ENCODE peak calls at places on chromosomes 16 and 17, in ten cellular contexts. One of them, this sample, is unnamed.

GRCh38 chr16:85361441-85362118 is 249.3 kb upstream of the CIBAR2 start:
- DNase-seq in HCT116: no peak
- DNase-seq in AG04449: no peak
- DNase-seq in RWPE2: no peak
- DNase-seq in spleen: no peak
- DNase-seq in upper lobe of right lung: peak
- DNase-seq in choroid plexus epithelial cell: peak
- DNase-seq in GM12878: no peak
- DNase-seq in body of pancreas: peak
- DNase-seq in MM.1S: no peak
- DNase-seq in this sample: no peak

GRCh38 chr17:4551141-4551540 is 4.0 kb downstream of the MYBBP1A start:
- DNase-seq in body of pancreas: no peak
- DNase-seq in choroid plexus epithelial cell: no peak
- DNase-seq in upper lobe of right lung: no peak
- DNase-seq in GM12878: no peak
- DNase-seq in HCT116: no peak
- DNase-seq in spleen: peak
- DNase-seq in MM.1S: no peak
- DNase-seq in RWPE2: no peak
- DNase-seq in AG04449: no peak
- DNase-seq in this sample: no peak

GRCh38 chr17:70134042-70134441 is 35.3 kb upstream of the KCNJ2 start:
- DNase-seq in GM12878: no peak
- DNase-seq in HCT116: no peak
- DNase-seq in RWPE2: no peak
- DNase-seq in spleen: no peak
- DNase-seq in upper lobe of right lung: no peak
- DNase-seq in body of pancreas: no peak
- DNase-seq in MM.1S: no peak
- DNase-seq in AG04449: no peak
- DNase-seq in choroid plexus epithelial cell: no peak
- DNase-seq in this sample: no peak

GRCh38 chr17:9241371-9241712 is 220.0 kb downstream of the NTN1 start:
- DNase-seq in AG04449: no peak
- DNase-seq in choroid plexus epithelial cell: no peak
- DNase-seq in upper lobe of right lung: no peak
- DNase-seq in RWPE2: no peak
- DNase-seq in body of pancreas: no peak
- DNase-seq in HCT116: no peak
- DNase-seq in MM.1S: no peak
- DNase-seq in GM12878: no peak
- DNase-seq in spleen: no peak
- DNase-seq in this sample: peak

GRCh38 chr17:80365983-80366382 is 49.0 kb upstream of the ENDOV start:
- DNase-seq in spleen: peak
- DNase-seq in HCT116: no peak
- DNase-seq in GM12878: no peak
- DNase-seq in choroid plexus epithelial cell: no peak
- DNase-seq in body of pancreas: no peak
- DNase-seq in AG04449: no peak
- DNase-seq in upper lobe of right lung: no peak
- DNase-seq in RWPE2: no peak
- DNase-seq in MM.1S: no peak
- DNase-seq in this sample: no peak

GRCh38 chr17:10183931-10184930 is 14.2 kb downstream of the GAS7 start:
- DNase-seq in upper lobe of right lung: peak
- DNase-seq in MM.1S: no peak
- DNase-seq in choroid plexus epithelial cell: no peak
- DNase-seq in RWPE2: no peak
- DNase-seq in HCT116: no peak
- DNase-seq in spleen: no peak
- DNase-seq in AG04449: no peak
- DNase-seq in GM12878: no peak
- DNase-seq in body of pancreas: no peak
- DNase-seq in this sample: no peak

GRCh38 chr17:32865141-32865540 is 11.8 kb downstream of the MYO1D start:
- DNase-seq in GM12878: no peak
- DNase-seq in upper lobe of right lung: no peak
- DNase-seq in AG04449: no peak
- DNase-seq in MM.1S: no peak
- DNase-seq in body of pancreas: no peak
- DNase-seq in choroid plexus epithelial cell: no peak
- DNase-seq in HCT116: no peak
- DNase-seq in RWPE2: no peak
- DNase-seq in spleen: no peak
- DNase-seq in this sample: no peak

GRCh38 chr16:83200005-83200779 is 573.4 kb downstream of the CDH13 start:
- DNase-seq in AG04449: no peak
- DNase-seq in MM.1S: no peak
- DNase-seq in choroid plexus epithelial cell: peak
- DNase-seq in RWPE2: no peak
- DNase-seq in upper lobe of right lung: no peak
- DNase-seq in HCT116: no peak
- DNase-seq in spleen: no peak
- DNase-seq in GM12878: no peak
- DNase-seq in body of pancreas: no peak
- DNase-seq in this sample: no peak

GRCh38 chr17:37527249-37527851 is 37.7 kb downstream of the DUSP14 start:
- DNase-seq in upper lobe of right lung: no peak
- DNase-seq in choroid plexus epithelial cell: peak
- DNase-seq in HCT116: peak
- DNase-seq in RWPE2: no peak
- DNase-seq in AG04449: no peak
- DNase-seq in MM.1S: peak
- DNase-seq in body of pancreas: no peak
- DNase-seq in spleen: no peak
- DNase-seq in GM12878: no peak
- DNase-seq in this sample: peak

GRCh38 chr17:44097110-44097810 is 26.2 kb downstream of the HDAC5 start:
- DNase-seq in MM.1S: no peak
- DNase-seq in AG04449: no peak
- DNase-seq in body of pancreas: no peak
- DNase-seq in choroid plexus epithelial cell: peak
- DNase-seq in RWPE2: no peak
- DNase-seq in HCT116: no peak
- DNase-seq in GM12878: no peak
- DNase-seq in upper lobe of right lung: no peak
- DNase-seq in spleen: no peak
- DNase-seq in this sample: peak

GRCh38 chr16:4217246-4218131 is 24.4 kb downstream of the SRL start:
- DNase-seq in spleen: no peak
- DNase-seq in HCT116: no peak
- DNase-seq in AG04449: no peak
- DNase-seq in body of pancreas: no peak
- DNase-seq in choroid plexus epithelial cell: peak
- DNase-seq in upper lobe of right lung: no peak
- DNase-seq in RWPE2: no peak
- DNase-seq in MM.1S: no peak
- DNase-seq in GM12878: no peak
- DNase-seq in this sample: peak

GRCh38 chr16:55411231-55411630 is 67.8 kb upstream of the MMP2 start:
- DNase-seq in MM.1S: no peak
- DNase-seq in HCT116: no peak
- DNase-seq in spleen: no peak
- DNase-seq in upper lobe of right lung: no peak
- DNase-seq in GM12878: no peak
- DNase-seq in AG04449: no peak
- DNase-seq in choroid plexus epithelial cell: no peak
- DNase-seq in body of pancreas: no peak
- DNase-seq in RWPE2: no peak
- DNase-seq in this sample: peak

GRCh38 chr16:85497622-85498314 is 115.4 kb upstream of the GSE1 start:
- DNase-seq in upper lobe of right lung: no peak
- DNase-seq in HCT116: no peak
- DNase-seq in AG04449: no peak
- DNase-seq in choroid plexus epithelial cell: no peak
- DNase-seq in MM.1S: no peak
- DNase-seq in body of pancreas: no peak
- DNase-seq in RWPE2: no peak
- DNase-seq in GM12878: no peak
- DNase-seq in spleen: no peak
- DNase-seq in this sample: no peak

GRCh38 chr16:58230259-58230658 is 32.4 kb upstream of the CSNK2A2 start:
- DNase-seq in upper lobe of right lung: no peak
- DNase-seq in RWPE2: no peak
- DNase-seq in HCT116: no peak
- DNase-seq in choroid plexus epithelial cell: no peak
- DNase-seq in AG04449: no peak
- DNase-seq in body of pancreas: no peak
- DNase-seq in MM.1S: no peak
- DNase-seq in GM12878: no peak
- DNase-seq in spleen: no peak
- DNase-seq in this sample: no peak

GRCh38 chr17:78346605-78347250 is 13.1 kb downstream of the SOCS3 start:
- DNase-seq in spleen: no peak
- DNase-seq in HCT116: no peak
- DNase-seq in body of pancreas: no peak
- DNase-seq in GM12878: no peak
- DNase-seq in AG04449: no peak
- DNase-seq in MM.1S: no peak
- DNase-seq in upper lobe of right lung: no peak
- DNase-seq in RWPE2: no peak
- DNase-seq in choroid plexus epithelial cell: no peak
- DNase-seq in this sample: no peak
- TF ChIP-seq CTCF in spleen: no peak
- TF ChIP-seq CTCF in HCT116: no peak
- TF ChIP-seq CTCF in body of pancreas: no peak
- TF ChIP-seq CTCF in GM12878: no peak
- TF ChIP-seq CTCF in AG04449: no peak
- TF ChIP-seq CTCF in MM.1S: no peak
- TF ChIP-seq CTCF in upper lobe of right lung: no peak
- TF ChIP-seq CTCF in RWPE2: no peak
- TF ChIP-seq CTCF in choroid plexus epithelial cell: peak
- TF ChIP-seq CTCF in this sample: no peak

DNA sequence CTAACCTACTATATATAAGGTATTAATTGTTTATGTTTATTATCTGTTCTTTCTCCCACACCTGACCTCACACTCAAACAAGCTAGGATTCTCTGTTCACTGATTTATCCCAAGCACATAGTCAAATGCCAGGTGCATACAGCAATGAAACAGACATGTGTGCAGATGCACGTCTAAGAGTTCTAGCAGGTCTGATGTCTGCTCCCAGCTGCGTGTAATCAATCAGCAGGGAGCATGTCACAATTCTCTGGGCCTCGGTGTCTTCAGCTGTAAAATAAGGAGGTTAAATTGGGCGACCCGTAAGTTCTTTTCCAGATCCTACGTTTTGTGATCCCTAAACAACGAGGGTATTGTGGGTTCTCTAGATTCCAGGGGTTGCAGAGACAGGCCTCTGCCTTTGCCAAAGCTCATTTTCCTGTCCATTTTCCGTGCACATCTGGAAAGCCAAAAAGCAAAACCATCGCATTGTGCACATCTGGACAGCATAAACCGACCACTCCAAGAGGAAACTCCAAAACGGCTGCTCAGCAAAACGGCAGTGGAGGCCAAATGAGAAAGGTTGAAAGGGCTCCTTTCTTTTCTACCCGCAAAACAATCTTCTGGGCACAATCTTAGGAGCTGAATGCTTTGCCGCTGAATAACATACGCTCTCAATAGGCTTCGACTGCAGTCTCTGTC is 426.5 kb downstream of the SLC39A11 start:
- DNase-seq in RWPE2: no peak
- DNase-seq in AG04449: no peak
- DNase-seq in choroid plexus epithelial cell: peak
- DNase-seq in body of pancreas: no peak
- DNase-seq in HCT116: no peak
- DNase-seq in GM12878: no peak
- DNase-seq in MM.1S: no peak
- DNase-seq in upper lobe of right lung: no peak
- DNase-seq in spleen: no peak
- DNase-seq in this sample: peak
- H3K4me3 ChIP-seq in RWPE2: no peak
- H3K4me3 ChIP-seq in AG04449: no peak
- H3K4me3 ChIP-seq in choroid plexus epithelial cell: no peak
- H3K4me3 ChIP-seq in body of pancreas: no peak
- H3K4me3 ChIP-seq in HCT116: no peak
- H3K4me3 ChIP-seq in GM12878: no peak
- H3K4me3 ChIP-seq in MM.1S: no peak
- H3K4me3 ChIP-seq in upper lobe of right lung: no peak
- H3K4me3 ChIP-seq in spleen: no peak
- H3K4me3 ChIP-seq in this sample: no peak

GRCh38 chr17:82823004-82823403 is 16.8 kb downstream of the ZNF750 start:
- DNase-seq in choroid plexus epithelial cell: no peak
- DNase-seq in body of pancreas: no peak
- DNase-seq in GM12878: no peak
- DNase-seq in spleen: no peak
- DNase-seq in upper lobe of right lung: no peak
- DNase-seq in MM.1S: no peak
- DNase-seq in RWPE2: no peak
- DNase-seq in AG04449: no peak
- DNase-seq in HCT116: no peak
- DNase-seq in this sample: no peak
- TF ChIP-seq CTCF in choroid plexus epithelial cell: no peak
- TF ChIP-seq CTCF in body of pancreas: no peak
- TF ChIP-seq CTCF in GM12878: peak
- TF ChIP-seq CTCF in spleen: no peak
- TF ChIP-seq CTCF in upper lobe of right lung: peak
- TF ChIP-seq CTCF in MM.1S: peak
- TF ChIP-seq CTCF in RWPE2: no peak
- TF ChIP-seq CTCF in AG04449: no peak
- TF ChIP-seq CTCF in HCT116: no peak
- TF ChIP-seq CTCF in this sample: peak

GRCh38 chr16:69924041-69924775 is 26.9 kb upstream of the CLEC18A start:
- DNase-seq in upper lobe of right lung: no peak
- DNase-seq in spleen: no peak
- DNase-seq in body of pancreas: no peak
- DNase-seq in RWPE2: no peak
- DNase-seq in AG04449: no peak
- DNase-seq in GM12878: no peak
- DNase-seq in choroid plexus epithelial cell: no peak
- DNase-seq in HCT116: no peak
- DNase-seq in MM.1S: no peak
- DNase-seq in this sample: no peak

GRCh38 chr16:69926241-69926640 is 24.9 kb upstream of the CLEC18A start:
- DNase-seq in RWPE2: no peak
- DNase-seq in choroid plexus epithelial cell: no peak
- DNase-seq in HCT116: no peak
- DNase-seq in body of pancreas: no peak
- DNase-seq in AG04449: no peak
- DNase-seq in MM.1S: no peak
- DNase-seq in upper lobe of right lung: no peak
- DNase-seq in spleen: no peak
- DNase-seq in GM12878: no peak
- DNase-seq in this sample: no peak

GRCh38 chr16:69927056-69927757 is 23.9 kb upstream of the CLEC18A start:
- DNase-seq in body of pancreas: peak
- DNase-seq in AG04449: no peak
- DNase-seq in RWPE2: no peak
- DNase-seq in choroid plexus epithelial cell: peak
- DNase-seq in spleen: no peak
- DNase-seq in HCT116: no peak
- DNase-seq in upper lobe of right lung: no peak
- DNase-seq in MM.1S: no peak
- DNase-seq in GM12878: no peak
- DNase-seq in this sample: peak

GRCh38 chr16:69924777-69925191 is 26.4 kb upstream of the CLEC18A start:
- DNase-seq in upper lobe of right lung: no peak
- DNase-seq in MM.1S: no peak
- DNase-seq in AG04449: no peak
- DNase-seq in body of pancreas: peak
- DNase-seq in spleen: no peak
- DNase-seq in RWPE2: no peak
- DNase-seq in HCT116: no peak
- DNase-seq in GM12878: no peak
- DNase-seq in choroid plexus epithelial cell: peak
- DNase-seq in this sample: peak

GRCh38 chr16:69925311-69925710 is 25.8 kb upstream of the CLEC18A start:
- DNase-seq in AG04449: no peak
- DNase-seq in GM12878: no peak
- DNase-seq in choroid plexus epithelial cell: no peak
- DNase-seq in HCT116: no peak
- DNase-seq in MM.1S: no peak
- DNase-seq in body of pancreas: no peak
- DNase-seq in spleen: no peak
- DNase-seq in RWPE2: no peak
- DNase-seq in upper lobe of right lung: no peak
- DNase-seq in this sample: no peak
- H3K4me3 ChIP-seq in AG04449: no peak
- H3K4me3 ChIP-seq in GM12878: no peak
- H3K4me3 ChIP-seq in choroid plexus epithelial cell: no peak
- H3K4me3 ChIP-seq in HCT116: no peak
- H3K4me3 ChIP-seq in MM.1S: no peak
- H3K4me3 ChIP-seq in body of pancreas: no peak
- H3K4me3 ChIP-seq in spleen: no peak
- H3K4me3 ChIP-seq in RWPE2: no peak
- H3K4me3 ChIP-seq in upper lobe of right lung: peak
- H3K4me3 ChIP-seq in this sample: peak